ENCODE peak calls at places on chromosomes 16 and 17, in five cellular contexts. E is CD8-positive, alpha-beta memory T cell; V is NCI-H2081; Z is NCI-H774; F is cardiac fibroblast. O is an unnamed sample.

GRCh38 chr16:54286330-54287017 is at the start of gene IRX3:
- DNase-seq in Z (peak), E (no peak), F (peak), V (peak), O (no peak)

GRCh38 chr16:19645557-19645981 is 72.5 kb downstream of the KNOP1 start:
- DNase-seq in E (no peak), V (no peak), Z (no peak), F (peak), O (no peak)

GRCh38 chr17:3683054-3683511 is 12.9 kb downstream of the P2RX5 start:
- DNase-seq in F (peak), V (no peak), E (peak), Z (no peak), O (peak)

GRCh38 chr17:36707904-36708303 is 106.5 kb downstream of the MRM1 start:
- DNase-seq in E (no peak), Z (no peak), F (no peak), V (no peak), O (no peak)

GRCh38 chr17:78979780-78980623 is at the start of gene LGALS3BP:
- DNase-seq in V (peak), E (no peak), Z (peak), F (peak), O (no peak)

GRCh38 chr17:77958716-77959215 is 263 bp downstream of the TNRC6C start:
- DNase-seq in E (no peak), Z (no peak), F (no peak), V (no peak), O (no peak)

GRCh38 chr17:45364531-45365390 is 47.9 kb upstream of the MAP3K14 start:
- DNase-seq in E (no peak), F (peak), Z (no peak), V (peak), O (no peak)

GRCh38 chr17:42530952-42531454 is 5.0 kb upstream of the NAGLU start:
- DNase-seq in E (no peak), F (no peak), V (peak), Z (peak), O (no peak)

GRCh38 chr16:11389631-11390565 is 44.6 kb downstream of the RMI2 start:
- DNase-seq in E (no peak), V (no peak), F (no peak), Z (peak), O (no peak)

GRCh38 chr16:71758293-71758760 is 33.8 kb upstream of the PHLPP2 start:
- DNase-seq in V (no peak), F (no peak), Z (no peak), E (no peak), O (no peak)

GRCh38 chr16:72848759-72849664 is 198.9 kb downstream of the ZFHX3 start:
- DNase-seq in V (peak), E (no peak), Z (peak), F (peak), O (no peak)